ENCODE peak calls at places on chromosome 18, in four cellular contexts. One of them, this sample, is unnamed.
A peak's percentile ranks its signal among the peaks of the same experiment; 100 is the strongest.

GRCh38 chr18:70221156-70221910 is 15.8 kb upstream of the RTTN start:
- DNase-seq in Panc1: no peak
- DNase-seq in thoracic aorta: no peak
- DNase-seq in cardiac muscle cell: no peak
- DNase-seq in this sample: no peak

GRCh38 chr18:7626922-7627440 is 59.9 kb downstream of the PTPRM start:
- DNase-seq in thoracic aorta: no peak
- DNase-seq in Panc1: no peak
- DNase-seq in cardiac muscle cell: peak; percentile 56
- DNase-seq in this sample: peak; percentile 62

GRCh38 chr18:8254664-8255063 is 354.6 kb upstream of the RAB12 start:
- DNase-seq in thoracic aorta: no peak
- DNase-seq in Panc1: no peak
- DNase-seq in cardiac muscle cell: no peak
- DNase-seq in this sample: peak; percentile 29

GRCh38 chr18:68418881-68419280 is 296.0 kb downstream of the TMX3 start:
- DNase-seq in cardiac muscle cell: peak; percentile 64
- DNase-seq in Panc1: no peak
- DNase-seq in thoracic aorta: no peak
- DNase-seq in this sample: peak; percentile 36

GRCh38 chr18:57088883-57089282 is 58.0 kb upstream of the BOD1L2 start:
- DNase-seq in cardiac muscle cell: no peak
- DNase-seq in Panc1: no peak
- DNase-seq in thoracic aorta: no peak
- DNase-seq in this sample: no peak

GRCh38 chr18:23232331-23232730 is 97.0 kb downstream of the CABLES1 start:
- DNase-seq in cardiac muscle cell: no peak
- DNase-seq in Panc1: no peak
- DNase-seq in thoracic aorta: no peak
- DNase-seq in this sample: no peak

GRCh38 chr18:37322497-37323035 is 243.0 kb downstream of the CELF4 start:
- DNase-seq in cardiac muscle cell: peak; percentile 54
- DNase-seq in Panc1: no peak
- DNase-seq in thoracic aorta: no peak
- DNase-seq in this sample: peak; percentile 12

GRCh38 chr18:11518788-11519685 is 90.4 kb upstream of the SLC35G4 start:
- DNase-seq in Panc1: peak; percentile 25
- DNase-seq in cardiac muscle cell: peak; percentile 77
- DNase-seq in thoracic aorta: no peak
- DNase-seq in this sample: peak; percentile 53

GRCh38 chr18:55343396-55344073 is 244.5 kb downstream of the TCF4 start:
- DNase-seq in thoracic aorta: no peak
- DNase-seq in Panc1: no peak
- DNase-seq in cardiac muscle cell: peak; percentile 54
- DNase-seq in this sample: peak; percentile 56

GRCh38 chr18:51397347-51397962 is 200.0 kb upstream of the MEX3C start:
- DNase-seq in thoracic aorta: no peak
- DNase-seq in Panc1: no peak
- DNase-seq in cardiac muscle cell: no peak
- DNase-seq in this sample: no peak

GRCh38 chr18:54296017-54296416 is 26.7 kb downstream of the POLI start:
- DNase-seq in thoracic aorta: no peak
- DNase-seq in cardiac muscle cell: peak; percentile 41
- DNase-seq in Panc1: no peak
- DNase-seq in this sample: peak; percentile 51

GRCh38 chr18:36454258-36454657 is 156.7 kb downstream of the FHOD3 start:
- DNase-seq in thoracic aorta: no peak
- DNase-seq in cardiac muscle cell: no peak
- DNase-seq in Panc1: no peak
- DNase-seq in this sample: no peak

GRCh38 chr18:39773656-39774055 is 2181.4 kb upstream of the PIK3C3 start:
- DNase-seq in Panc1: no peak
- DNase-seq in cardiac muscle cell: no peak
- DNase-seq in thoracic aorta: no peak
- DNase-seq in this sample: peak; percentile 30

GRCh38 chr18:2223394-2223793 is 347.9 kb downstream of the METTL4 start:
- DNase-seq in Panc1: no peak
- DNase-seq in cardiac muscle cell: peak; percentile 71
- DNase-seq in thoracic aorta: no peak
- DNase-seq in this sample: peak; percentile 63

GRCh38 chr18:22579271-22579670 is 161.6 kb upstream of the CTAGE1 start:
- DNase-seq in cardiac muscle cell: no peak
- DNase-seq in thoracic aorta: no peak
- DNase-seq in Panc1: no peak
- DNase-seq in this sample: no peak

GRCh38 chr18:59233017-59233410 is 13.1 kb downstream of the GRP start:
- DNase-seq in thoracic aorta: no peak
- DNase-seq in Panc1: no peak
- DNase-seq in cardiac muscle cell: no peak
- DNase-seq in this sample: no peak

DNA sequence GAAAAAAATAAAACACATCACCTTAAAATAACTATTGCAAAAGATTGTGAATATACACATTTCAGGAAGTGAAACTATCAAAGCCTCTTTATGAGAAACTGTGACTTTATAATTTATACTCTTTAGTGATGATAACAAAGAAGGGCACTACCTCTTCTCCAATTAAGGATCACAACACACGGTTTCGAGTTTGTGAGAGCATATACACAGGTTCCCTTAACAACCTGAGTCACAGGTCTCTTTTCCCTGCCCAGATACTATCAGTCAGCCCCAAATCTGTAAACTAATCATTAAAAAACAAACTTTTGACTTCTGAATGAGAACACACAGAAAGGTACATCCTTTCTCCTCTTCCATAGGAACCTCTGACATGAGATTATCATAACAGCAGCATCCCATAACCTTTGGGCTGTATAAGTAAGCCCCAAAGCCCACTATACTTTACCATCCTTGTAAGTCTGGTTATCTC is 44.9 kb downstream of the PTPN2 start:
- DNase-seq in cardiac muscle cell: no peak
- DNase-seq in Panc1: no peak
- DNase-seq in thoracic aorta: no peak
- DNase-seq in this sample: no peak
- TF ChIP-seq CTCF in cardiac muscle cell: no peak
- TF ChIP-seq CTCF in Panc1: no peak
- TF ChIP-seq CTCF in thoracic aorta: no peak
- TF ChIP-seq CTCF in this sample: no peak

DNA sequence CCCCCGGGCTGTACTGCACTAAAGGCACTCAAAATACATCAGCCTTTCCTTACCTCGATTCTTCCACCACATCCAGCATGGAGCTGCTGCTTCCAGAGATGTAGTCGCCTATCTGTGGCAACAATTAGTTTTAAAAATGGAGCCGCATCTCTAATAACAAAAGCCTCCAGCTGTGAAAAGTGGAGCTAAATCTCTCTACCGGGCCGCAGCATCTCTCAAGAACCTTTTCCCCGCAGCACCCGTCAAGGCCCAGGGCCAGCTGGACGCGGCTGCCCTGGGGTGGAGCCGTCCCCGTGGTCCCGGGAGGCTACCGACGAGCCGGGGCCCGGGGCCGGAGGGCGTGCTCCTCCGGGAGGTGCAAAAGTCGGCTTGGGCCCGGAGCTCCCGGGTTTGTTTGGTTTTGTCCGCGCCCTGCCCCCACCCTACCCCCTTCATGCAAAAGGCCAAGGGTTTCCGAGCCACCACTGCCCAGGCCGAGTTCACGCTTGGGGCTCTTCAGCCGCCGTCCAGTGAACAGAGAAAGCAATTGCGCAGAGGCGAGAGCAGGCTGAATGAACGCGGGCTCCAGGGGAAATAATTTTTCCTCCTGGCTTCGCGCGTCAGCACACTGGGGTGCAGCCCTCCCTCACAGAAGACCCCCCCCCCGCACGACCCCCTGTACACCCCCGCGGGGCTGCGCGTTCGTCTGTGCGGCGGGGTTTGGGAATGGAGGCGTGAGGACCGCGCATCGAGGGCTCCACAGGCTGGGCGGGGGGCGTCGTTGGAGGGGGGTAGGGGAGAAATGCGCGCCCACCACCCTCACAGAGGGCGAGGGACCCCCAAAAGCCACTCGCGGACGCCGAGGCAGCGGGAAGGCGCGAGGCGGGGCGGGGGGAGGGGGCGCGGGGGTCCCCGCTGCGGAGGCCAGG is 554 bp upstream of the GREB1L start:
- DNase-seq in cardiac muscle cell: peak; percentile 25
- DNase-seq in Panc1: no peak
- DNase-seq in thoracic aorta: no peak
- DNase-seq in this sample: no peak
- H3K4me3 ChIP-seq in cardiac muscle cell: peak overlapping the region; percentile 84
- H3K4me3 ChIP-seq in Panc1: peak overlapping the region; percentile 57
- H3K4me3 ChIP-seq in thoracic aorta: peak overlapping the region; percentile 88
- H3K4me3 ChIP-seq in this sample: peak overlapping the region; percentile 32

GRCh38 chr18:9335255-9336045 is 877 bp downstream of the TWSG1 start:
- DNase-seq in thoracic aorta: no peak
- DNase-seq in Panc1: no peak
- DNase-seq in cardiac muscle cell: peak; percentile 39
- DNase-seq in this sample: peak; percentile 41

GRCh38 chr18:9337875-9338274 is 3.3 kb downstream of the TWSG1 start:
- DNase-seq in thoracic aorta: no peak
- DNase-seq in Panc1: no peak
- DNase-seq in cardiac muscle cell: no peak
- DNase-seq in this sample: peak; percentile 48

GRCh38 chr18:9333441-9334350 is 877 bp upstream of the TWSG1 start:
- DNase-seq in cardiac muscle cell: no peak
- DNase-seq in thoracic aorta: no peak
- DNase-seq in Panc1: no peak
- DNase-seq in this sample: no peak

GRCh38 chr18:9336827-9337226 is 2.3 kb downstream of the TWSG1 start:
- DNase-seq in Panc1: no peak
- DNase-seq in thoracic aorta: no peak
- DNase-seq in cardiac muscle cell: no peak
- DNase-seq in this sample: no peak

GRCh38 chr18:9334351-9335254 is at the start of gene TWSG1:
- DNase-seq in cardiac muscle cell: peak; percentile 98
- DNase-seq in thoracic aorta: peak; percentile 86
- DNase-seq in Panc1: peak; percentile 22
- DNase-seq in this sample: peak; percentile 97
- TF ChIP-seq CTCF in cardiac muscle cell: peak; percentile 21
- TF ChIP-seq CTCF in thoracic aorta: peak; percentile 51
- TF ChIP-seq CTCF in Panc1: peak; percentile 72
- TF ChIP-seq CTCF in this sample: peak; percentile 50

DNA sequence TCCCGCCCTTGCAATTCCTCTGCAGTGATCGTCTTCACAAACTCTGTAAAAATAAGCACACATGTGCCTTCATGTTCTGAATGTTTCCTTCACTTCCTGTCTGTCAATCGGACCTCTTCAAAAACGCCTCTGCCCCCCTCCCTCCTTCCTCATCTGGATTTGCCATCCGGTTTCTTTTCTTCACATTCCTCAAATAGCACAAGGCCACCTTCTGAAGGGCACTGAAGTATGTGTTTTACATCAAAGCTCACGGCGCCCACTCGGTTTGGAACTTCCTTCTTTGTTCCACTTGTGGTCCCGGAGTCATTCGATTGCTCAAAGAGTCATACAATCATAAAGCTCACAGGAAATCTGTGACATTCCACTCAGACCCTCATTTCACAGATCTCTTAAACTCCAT is 758.1 kb upstream of the SALL3 start:
- DNase-seq in thoracic aorta: no peak
- DNase-seq in cardiac muscle cell: no peak
- DNase-seq in Panc1: no peak
- DNase-seq in this sample: no peak
- H3K4me3 ChIP-seq in thoracic aorta: no peak overlapping the region
- H3K4me3 ChIP-seq in cardiac muscle cell: no peak overlapping the region
- H3K4me3 ChIP-seq in Panc1: no peak overlapping the region
- H3K4me3 ChIP-seq in this sample: no peak overlapping the region